ENCODE peak calls at places on chromosomes 13 and 19, in ten cellular contexts. One of them, this sample, is unnamed. For H3K4me1 and H3K36me3, the result is how much of the 10 kb centered on the place peaks cover.

GRCh38 chr13:94968040-94968756 is 255.9 kb upstream of the SOX21 start:
- DNase-seq in heart left ventricle: no peak
- DNase-seq in tibial nerve: no peak
- DNase-seq in neural progenitor cell: peak
- DNase-seq in neuronal stem cell: peak
- DNase-seq in ovary: peak
- DNase-seq in fibroblast of lung: peak
- DNase-seq in left ventricle myocardium inferior: no peak
- DNase-seq in HepG2: no peak
- DNase-seq in adrenal gland: no peak
- DNase-seq in this sample: no peak

GRCh38 chr19:19063183-19064097 is at the start of gene SLC25A42:
- DNase-seq in heart left ventricle: peak
- DNase-seq in tibial nerve: peak
- DNase-seq in neural progenitor cell: peak
- DNase-seq in neuronal stem cell: peak
- DNase-seq in ovary: peak
- DNase-seq in fibroblast of lung: peak
- DNase-seq in left ventricle myocardium inferior: peak
- DNase-seq in HepG2: peak
- DNase-seq in adrenal gland: peak
- DNase-seq in this sample: peak

GRCh38 chr13:99661791-99662190 is 160.5 kb downstream of the TM9SF2 start:
- DNase-seq in heart left ventricle: no peak
- DNase-seq in tibial nerve: no peak
- DNase-seq in neural progenitor cell: peak
- DNase-seq in neuronal stem cell: peak
- DNase-seq in ovary: no peak
- DNase-seq in fibroblast of lung: no peak
- DNase-seq in left ventricle myocardium inferior: no peak
- DNase-seq in HepG2: no peak
- DNase-seq in adrenal gland: no peak
- DNase-seq in this sample: no peak

GRCh38 chr19:14632286-14632685 is 42.4 kb downstream of the ADGRE3 start:
- DNase-seq in heart left ventricle: no peak
- DNase-seq in tibial nerve: no peak
- DNase-seq in neural progenitor cell: no peak
- DNase-seq in neuronal stem cell: no peak
- DNase-seq in ovary: no peak
- DNase-seq in fibroblast of lung: no peak
- DNase-seq in left ventricle myocardium inferior: no peak
- DNase-seq in HepG2: peak
- DNase-seq in adrenal gland: no peak
- DNase-seq in this sample: no peak

GRCh38 chr19:48629599-48630288 is 7.4 kb downstream of the DBP start:
- DNase-seq in heart left ventricle: peak
- DNase-seq in tibial nerve: no peak
- DNase-seq in neural progenitor cell: peak
- DNase-seq in neuronal stem cell: peak
- DNase-seq in ovary: peak
- DNase-seq in fibroblast of lung: peak
- DNase-seq in left ventricle myocardium inferior: peak
- DNase-seq in HepG2: no peak
- DNase-seq in adrenal gland: peak
- DNase-seq in this sample: no peak

GRCh38 chr19:52991484-52991883 is 22.2 kb upstream of the ERVV-1 start:
- DNase-seq in heart left ventricle: no peak
- DNase-seq in tibial nerve: no peak
- DNase-seq in neural progenitor cell: no peak
- DNase-seq in neuronal stem cell: no peak
- DNase-seq in ovary: no peak
- DNase-seq in fibroblast of lung: peak
- DNase-seq in left ventricle myocardium inferior: no peak
- DNase-seq in HepG2: no peak
- DNase-seq in adrenal gland: no peak
- DNase-seq in this sample: no peak

GRCh38 chr13:113664751-113665581 is 2.1 kb upstream of the GRK1 start:
- DNase-seq in heart left ventricle: no peak
- DNase-seq in tibial nerve: peak
- DNase-seq in neural progenitor cell: no peak
- DNase-seq in neuronal stem cell: no peak
- DNase-seq in ovary: no peak
- DNase-seq in fibroblast of lung: no peak
- DNase-seq in left ventricle myocardium inferior: peak
- DNase-seq in HepG2: no peak
- DNase-seq in adrenal gland: no peak
- DNase-seq in this sample: no peak

GRCh38 chr13:47396915-47397314 is 500.1 kb upstream of the HTR2A start:
- DNase-seq in heart left ventricle: no peak
- DNase-seq in tibial nerve: no peak
- DNase-seq in neural progenitor cell: peak
- DNase-seq in neuronal stem cell: no peak
- DNase-seq in ovary: no peak
- DNase-seq in fibroblast of lung: no peak
- DNase-seq in left ventricle myocardium inferior: no peak
- DNase-seq in HepG2: no peak
- DNase-seq in adrenal gland: no peak
- DNase-seq in this sample: no peak

GRCh38 chr19:52522555-52522954 is 4.9 kb upstream of the ZNF808 start:
- DNase-seq in heart left ventricle: no peak
- DNase-seq in tibial nerve: no peak
- DNase-seq in neural progenitor cell: peak
- DNase-seq in neuronal stem cell: no peak
- DNase-seq in ovary: no peak
- DNase-seq in fibroblast of lung: no peak
- DNase-seq in left ventricle myocardium inferior: no peak
- DNase-seq in HepG2: no peak
- DNase-seq in adrenal gland: no peak
- DNase-seq in this sample: no peak

GRCh38 chr19:30221176-30221575 is 151.0 kb upstream of the ZNF536 start:
- DNase-seq in heart left ventricle: no peak
- DNase-seq in tibial nerve: no peak
- DNase-seq in neural progenitor cell: no peak
- DNase-seq in neuronal stem cell: no peak
- DNase-seq in ovary: no peak
- DNase-seq in fibroblast of lung: no peak
- DNase-seq in left ventricle myocardium inferior: no peak
- DNase-seq in HepG2: no peak
- DNase-seq in adrenal gland: no peak
- DNase-seq in this sample: no peak
- H3K27ac ChIP-seq in heart left ventricle: no peak
- H3K27ac ChIP-seq in tibial nerve: no peak
- H3K27ac ChIP-seq in neural progenitor cell: no peak
- H3K27ac ChIP-seq in neuronal stem cell: no peak
- H3K27ac ChIP-seq in ovary: no peak
- H3K27ac ChIP-seq in fibroblast of lung: no peak
- H3K27ac ChIP-seq in left ventricle myocardium inferior: no peak
- H3K27ac ChIP-seq in HepG2: no peak
- H3K27ac ChIP-seq in adrenal gland: no peak
- H3K27ac ChIP-seq in this sample: no peak

GRCh38 chr19:10756371-10756770 is 38.5 kb downstream of the DNM2 start:
- DNase-seq in heart left ventricle: peak
- DNase-seq in tibial nerve: no peak
- DNase-seq in neural progenitor cell: no peak
- DNase-seq in neuronal stem cell: no peak
- DNase-seq in ovary: no peak
- DNase-seq in fibroblast of lung: no peak
- DNase-seq in left ventricle myocardium inferior: no peak
- DNase-seq in HepG2: no peak
- DNase-seq in adrenal gland: no peak
- DNase-seq in this sample: no peak

GRCh38 chr19:10761443-10762242 is 43.8 kb downstream of the DNM2 start:
- DNase-seq in heart left ventricle: peak
- DNase-seq in tibial nerve: no peak
- DNase-seq in neural progenitor cell: no peak
- DNase-seq in neuronal stem cell: no peak
- DNase-seq in ovary: no peak
- DNase-seq in fibroblast of lung: no peak
- DNase-seq in left ventricle myocardium inferior: no peak
- DNase-seq in HepG2: no peak
- DNase-seq in adrenal gland: no peak
- DNase-seq in this sample: no peak

GRCh38 chr19:10760268-10760944 is 42.5 kb downstream of the DNM2 start:
- DNase-seq in heart left ventricle: peak
- DNase-seq in tibial nerve: no peak
- DNase-seq in neural progenitor cell: no peak
- DNase-seq in neuronal stem cell: no peak
- DNase-seq in ovary: no peak
- DNase-seq in fibroblast of lung: peak
- DNase-seq in left ventricle myocardium inferior: no peak
- DNase-seq in HepG2: no peak
- DNase-seq in adrenal gland: no peak
- DNase-seq in this sample: no peak

GRCh38 chr19:10756791-10757190 is 38.9 kb downstream of the DNM2 start:
- DNase-seq in heart left ventricle: peak
- DNase-seq in tibial nerve: no peak
- DNase-seq in neural progenitor cell: no peak
- DNase-seq in neuronal stem cell: no peak
- DNase-seq in ovary: no peak
- DNase-seq in fibroblast of lung: no peak
- DNase-seq in left ventricle myocardium inferior: no peak
- DNase-seq in HepG2: no peak
- DNase-seq in adrenal gland: no peak
- DNase-seq in this sample: no peak

DNA sequence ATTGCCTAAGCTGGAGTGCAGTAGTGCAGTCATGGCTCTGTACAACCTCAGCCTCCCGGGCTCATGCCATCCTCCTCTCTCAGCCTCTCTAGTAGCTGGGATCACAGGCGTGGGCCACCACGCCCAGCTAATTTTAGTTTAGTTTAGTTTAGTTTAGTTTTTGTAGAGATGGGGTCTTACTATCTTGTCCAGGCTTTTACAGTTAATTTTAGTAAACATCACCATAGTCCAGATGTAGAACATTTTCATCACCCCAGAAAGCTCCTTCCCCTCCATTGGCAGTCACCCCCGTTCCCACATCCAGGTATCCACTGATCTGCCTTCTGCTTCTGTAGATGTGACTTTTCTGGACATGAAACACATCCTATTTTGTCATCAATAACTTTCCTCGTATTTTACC is 41.1 kb downstream of the DNM2 start:
- DNase-seq in heart left ventricle: peak
- DNase-seq in tibial nerve: no peak
- DNase-seq in neural progenitor cell: no peak
- DNase-seq in neuronal stem cell: no peak
- DNase-seq in ovary: no peak
- DNase-seq in fibroblast of lung: no peak
- DNase-seq in left ventricle myocardium inferior: no peak
- DNase-seq in HepG2: no peak
- DNase-seq in adrenal gland: no peak
- DNase-seq in this sample: no peak
- H3K4me1 ChIP-seq in heart left ventricle: half or more
- H3K4me1 ChIP-seq in tibial nerve: under half
- H3K4me1 ChIP-seq in neural progenitor cell: under half
- H3K4me1 ChIP-seq in neuronal stem cell: under half
- H3K4me1 ChIP-seq in ovary: under half
- H3K4me1 ChIP-seq in fibroblast of lung: under half
- H3K4me1 ChIP-seq in left ventricle myocardium inferior: half or more
- H3K4me1 ChIP-seq in HepG2: under half
- H3K4me1 ChIP-seq in adrenal gland: under half
- H3K4me1 ChIP-seq in this sample: half or more

GRCh38 chr13:70253834-70254233 is 145.6 kb upstream of the KLHL1 start:
- DNase-seq in heart left ventricle: no peak
- DNase-seq in tibial nerve: no peak
- DNase-seq in neural progenitor cell: no peak
- DNase-seq in neuronal stem cell: no peak
- DNase-seq in ovary: no peak
- DNase-seq in fibroblast of lung: peak
- DNase-seq in left ventricle myocardium inferior: no peak
- DNase-seq in HepG2: peak
- DNase-seq in adrenal gland: no peak
- DNase-seq in this sample: no peak
- H3K36me3 ChIP-seq in heart left ventricle: under half
- H3K36me3 ChIP-seq in tibial nerve: under half
- H3K36me3 ChIP-seq in neural progenitor cell: under half
- H3K36me3 ChIP-seq in neuronal stem cell: under half
- H3K36me3 ChIP-seq in ovary: under half
- H3K36me3 ChIP-seq in fibroblast of lung: under half
- H3K36me3 ChIP-seq in left ventricle myocardium inferior: under half
- H3K36me3 ChIP-seq in HepG2: under half
- H3K36me3 ChIP-seq in adrenal gland: under half
- H3K36me3 ChIP-seq in this sample: under half

DNA sequence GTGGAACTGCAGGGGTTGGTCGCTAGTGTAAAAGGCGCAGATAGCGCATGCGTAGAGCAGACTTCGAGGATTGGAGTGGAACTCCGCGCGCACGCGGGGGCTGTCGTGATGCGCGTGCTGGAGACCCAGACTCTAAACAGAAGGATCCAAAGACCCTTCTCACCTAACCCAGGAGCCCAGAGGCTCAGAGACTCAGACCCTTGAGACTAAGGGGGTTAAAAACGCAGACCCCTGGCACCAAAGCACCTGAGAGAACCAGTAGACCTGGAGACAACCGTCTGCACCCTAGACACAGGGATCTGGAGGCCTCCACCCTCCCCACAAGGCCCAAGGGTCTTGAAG is 567 bp upstream of the CTU1 start:
- DNase-seq in heart left ventricle: no peak
- DNase-seq in tibial nerve: no peak
- DNase-seq in neural progenitor cell: no peak
- DNase-seq in neuronal stem cell: no peak
- DNase-seq in ovary: no peak
- DNase-seq in fibroblast of lung: no peak
- DNase-seq in left ventricle myocardium inferior: no peak
- DNase-seq in HepG2: no peak
- DNase-seq in adrenal gland: no peak
- DNase-seq in this sample: no peak
- H3K27ac ChIP-seq in heart left ventricle: no peak
- H3K27ac ChIP-seq in tibial nerve: peak
- H3K27ac ChIP-seq in neural progenitor cell: no peak
- H3K27ac ChIP-seq in neuronal stem cell: no peak
- H3K27ac ChIP-seq in ovary: peak
- H3K27ac ChIP-seq in fibroblast of lung: peak
- H3K27ac ChIP-seq in left ventricle myocardium inferior: peak
- H3K27ac ChIP-seq in HepG2: no peak
- H3K27ac ChIP-seq in adrenal gland: peak
- H3K27ac ChIP-seq in this sample: peak

DNA sequence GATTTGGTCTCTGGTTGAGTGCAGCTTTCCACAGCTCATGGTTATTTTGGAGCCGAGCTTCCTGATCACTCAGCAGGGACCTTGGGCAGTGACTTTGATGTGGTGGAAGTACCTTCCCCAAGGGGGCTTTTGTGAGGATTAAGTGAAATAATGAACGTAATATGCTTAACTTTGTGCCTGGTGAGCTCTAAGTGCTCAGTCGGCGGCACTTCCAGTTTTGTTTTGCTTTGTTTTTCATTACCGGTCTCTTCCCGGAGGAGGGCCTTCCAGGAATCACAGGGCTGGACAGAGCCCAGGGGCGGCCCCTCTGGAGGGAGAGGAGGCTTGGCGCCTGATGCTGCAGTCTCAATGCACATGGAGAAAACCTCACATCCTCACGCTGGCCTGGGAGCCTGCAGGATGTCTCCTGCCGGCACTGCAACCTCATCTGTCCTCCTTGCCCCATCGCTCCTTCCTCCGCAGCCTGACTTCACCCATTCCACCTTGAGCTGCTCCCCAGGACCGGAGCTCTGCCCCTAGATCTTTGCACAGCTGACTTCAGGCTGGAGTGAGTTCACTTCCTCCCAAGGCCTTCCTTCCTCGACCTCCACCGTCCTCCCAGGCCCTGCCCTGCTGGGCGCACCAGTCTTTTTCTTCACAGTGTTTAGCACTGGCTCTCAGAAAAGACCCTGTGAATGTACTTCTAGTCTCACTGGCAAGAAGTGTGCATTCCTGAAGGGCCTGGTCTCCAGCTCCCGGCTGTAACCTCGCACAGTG is 1.6 kb downstream of the PLEKHF1 start:
- DNase-seq in heart left ventricle: peak
- DNase-seq in tibial nerve: peak
- DNase-seq in neural progenitor cell: peak
- DNase-seq in neuronal stem cell: peak
- DNase-seq in ovary: peak
- DNase-seq in fibroblast of lung: peak
- DNase-seq in left ventricle myocardium inferior: peak
- DNase-seq in HepG2: peak
- DNase-seq in adrenal gland: peak
- DNase-seq in this sample: no peak
- H3K4me1 ChIP-seq in heart left ventricle: half or more
- H3K4me1 ChIP-seq in tibial nerve: half or more
- H3K4me1 ChIP-seq in neural progenitor cell: under half
- H3K4me1 ChIP-seq in neuronal stem cell: under half
- H3K4me1 ChIP-seq in ovary: under half
- H3K4me1 ChIP-seq in fibroblast of lung: under half
- H3K4me1 ChIP-seq in left ventricle myocardium inferior: half or more
- H3K4me1 ChIP-seq in HepG2: half or more
- H3K4me1 ChIP-seq in adrenal gland: under half
- H3K4me1 ChIP-seq in this sample: half or more